ENCODE peak calls at places on chromosomes 12 and 14, in seven cellular contexts. P is tibial nerve; N is lung; K is psoas muscle; O is CD8-positive, alpha-beta T cell; E is uterus; C is heart left ventricle. A is an unnamed sample.

GRCh38 chr12:29516431-29516875 is 19.0 kb upstream of the OVCH1 start:
- DNase-seq in P (no peak), N (no peak), K (no peak), O (no peak), E (no peak), C (no peak), A (no peak)

GRCh38 chr12:105352940-105353635 is 22.6 kb downstream of the C12orf75 start:
- DNase-seq in P (no peak), N (no peak), K (no peak), O (no peak), E (no peak), C (no peak), A (peak; percentile 45)

GRCh38 chr14:67137744-67138371 is 51.4 kb upstream of the GARIN2 start:
- DNase-seq in P (no peak), N (no peak), K (no peak), O (no peak), E (no peak), C (no peak), A (no peak)

GRCh38 chr14:61476737-61477410 is 155.5 kb downstream of the PRKCH start:
- DNase-seq in P (peak; percentile 82), N (peak; percentile 56), K (no peak), O (peak; percentile 54), E (peak; percentile 65), C (no peak), A (peak; percentile 75)

GRCh38 chr12:70664463-70664862 is 27.2 kb upstream of the PTPRB start:
- DNase-seq in P (no peak), N (no peak), K (no peak), O (no peak), E (no peak), C (no peak), A (no peak)

GRCh38 chr14:87233266-87233665 is 759.7 kb downstream of the GALC start:
- DNase-seq in P (no peak), N (no peak), K (no peak), O (no peak), E (no peak), C (no peak), A (no peak)

GRCh38 chr12:71128191-71128590 is 29.6 kb downstream of the TSPAN8 start:
- DNase-seq in P (peak; percentile 10), N (peak; percentile 65), K (no peak), O (no peak), E (no peak), C (no peak), A (no peak)

GRCh38 chr14:70642313-70643235 is 858 bp downstream of the TTC9 start:
- DNase-seq in P (no peak), N (no peak), K (no peak), O (peak; percentile 39), E (no peak), C (no peak), A (no peak)

GRCh38 chr14:91508105-91508504 is 2.0 kb downstream of the PPP4R3A start:
- DNase-seq in P (no peak), N (no peak), K (no peak), O (no peak), E (no peak), C (no peak), A (no peak)

GRCh38 chr14:101226603-101227425 is 323.3 kb upstream of the RTL1 start:
- DNase-seq in P (no peak), N (no peak), K (peak; percentile 19), O (no peak), E (no peak), C (no peak), A (peak; percentile 40)

GRCh38 chr12:128551266-128552025 is 272.3 kb downstream of the SLC15A4 start:
- DNase-seq in P (no peak), N (no peak), K (no peak), O (no peak), E (no peak), C (no peak), A (peak; percentile 56)

GRCh38 chr14:69392481-69392880 is 5.6 kb downstream of the ERH start:
- DNase-seq in P (no peak), N (no peak), K (no peak), O (no peak), E (no peak), C (no peak), A (no peak)

GRCh38 chr14:65356327-65356836 is 56.1 kb upstream of the FUT8 start:
- DNase-seq in P (no peak), N (no peak), K (no peak), O (no peak), E (no peak), C (no peak), A (no peak)

GRCh38 chr14:54348001-54348611 is 48.7 kb upstream of the CDKN3 start:
- DNase-seq in P (peak; percentile 52), N (no peak), K (no peak), O (no peak), E (no peak), C (no peak), A (peak; percentile 42)

GRCh38 chr14:90496379-90496778 is 99.5 kb downstream of the CALM1 start:
- DNase-seq in P (no peak), N (no peak), K (peak; percentile 12), O (no peak), E (no peak), C (no peak), A (no peak)

GRCh38 chr14:96586056-96586455 is 83.9 kb downstream of the PAPOLA start:
- DNase-seq in P (no peak), N (no peak), K (no peak), O (no peak), E (no peak), C (no peak), A (no peak)

GRCh38 chr12:623865-624372 is 39.3 kb downstream of the NINJ2 start:
- DNase-seq in P (no peak), N (no peak), K (no peak), O (no peak), E (no peak), C (no peak), A (no peak)

GRCh38 chr12:46209165-46209564 is 59.7 kb downstream of the SLC38A1 start:
- DNase-seq in P (no peak), N (no peak), K (no peak), O (no peak), E (no peak), C (no peak), A (no peak)

GRCh38 chr12:130799051-130799450 is 40.0 kb downstream of the STX2 start:
- DNase-seq in P (no peak), N (no peak), K (no peak), O (no peak), E (no peak), C (no peak), A (no peak)

GRCh38 chr14:75884198-75884611 is 97.6 kb downstream of the TGFB3 start:
- DNase-seq in P (no peak), N (no peak), K (no peak), O (no peak), E (no peak), C (no peak), A (no peak)

GRCh38 chr12:69070319-69071090 is 137.5 kb upstream of the CPM start:
- DNase-seq in P (peak; percentile 72), N (peak; percentile 68), K (no peak), O (peak; percentile 47), E (peak; percentile 29), C (peak; percentile 46), A (peak; percentile 80)

GRCh38 chr12:22083167-22083566 is 37.1 kb downstream of the CMAS start:
- DNase-seq in P (peak; percentile 52), N (no peak), K (no peak), O (peak; percentile 13), E (no peak), C (no peak), A (no peak)

GRCh38 chr14:89907655-89908054 is 46.9 kb downstream of the EFCAB11 start:
- DNase-seq in P (no peak), N (no peak), K (no peak), O (no peak), E (no peak), C (no peak), A (no peak)

GRCh38 chr12:57736743-57737466 is 1.6 kb downstream of the AGAP2 start:
- DNase-seq in P (no peak), N (no peak), K (no peak), O (no peak), E (no peak), C (peak; percentile 18), A (no peak)

GRCh38 chr14:105324080-105324778 is 9.7 kb downstream of the PACS2 start:
- DNase-seq in P (no peak), N (no peak), K (peak; percentile 85), O (no peak), E (no peak), C (peak; percentile 75), A (no peak)

DNA sequence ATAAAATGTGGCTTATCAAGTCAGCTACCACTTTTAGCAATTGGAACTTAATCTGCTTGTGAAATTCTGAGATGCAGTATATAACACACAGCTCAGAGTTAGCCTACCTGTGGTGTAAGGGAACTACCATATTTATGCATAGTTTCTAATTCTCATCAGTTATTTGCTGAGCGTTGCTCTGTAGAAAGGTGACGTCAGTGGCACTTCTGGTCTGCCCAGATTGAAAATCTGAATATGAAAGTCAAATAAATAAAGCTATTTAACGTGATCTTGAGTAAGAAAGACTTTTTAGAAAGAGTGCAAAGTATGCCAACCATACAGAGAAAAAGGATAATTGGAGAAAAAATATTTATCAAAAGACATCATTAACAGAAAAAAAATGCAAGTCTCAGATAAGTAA is 938.9 kb upstream of the NOVA1 start:
- DNase-seq in P (no peak), N (no peak), K (no peak), O (no peak), E (no peak), C (no peak), A (no peak)
- H3K9me3 ChIP-seq in P (no peaks in the 10 kb centered on the region), N (no peaks in the 10 kb centered on the region), K (no peaks in the 10 kb centered on the region), O (no peaks in the 10 kb centered on the region), E (no peaks in the 10 kb centered on the region), C (no peaks in the 10 kb centered on the region), A (no peaks in the 10 kb centered on the region)

GRCh38 chr14:93981316-93981715 is 4.9 kb upstream of the ASB2 start:
- DNase-seq in P (no peak), N (no peak), K (peak; percentile 60), O (no peak), E (no peak), C (no peak), A (no peak)
- H3K4me3 ChIP-seq in P (no peak overlapping the region), N (no peak overlapping the region), K (peak overlapping the region; percentile 47), O (no peak overlapping the region), E (no peak overlapping the region), C (no peak overlapping the region), A (no peak overlapping the region)

DNA sequence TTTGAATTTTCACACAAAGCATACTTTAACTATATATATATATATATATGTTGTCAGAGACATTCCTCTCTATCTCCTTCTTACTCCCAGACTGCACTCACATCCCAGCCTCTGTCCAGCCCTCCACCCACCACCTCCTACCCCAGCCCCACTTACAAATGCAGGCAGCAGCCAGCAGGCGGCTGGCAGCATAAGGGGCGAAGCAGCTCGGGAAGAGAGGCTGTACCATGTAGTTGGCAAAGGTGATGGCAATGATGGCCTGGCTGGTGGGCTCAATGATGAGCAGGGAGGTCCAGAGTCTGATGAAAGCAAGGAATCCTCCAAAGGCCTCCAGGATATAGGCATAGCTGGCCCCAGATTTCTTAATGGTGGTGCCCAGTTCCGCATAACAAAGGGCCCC is 2.5 kb downstream of the SLC7A7 start:
- DNase-seq in P (no peak), N (no peak), K (no peak), O (no peak), E (no peak), C (no peak), A (no peak)
- TF ChIP-seq CTCF in P (no peak), N (no peak), K (no peak), O (no peak), E (no peak), C (no peak), A (no peak)

DNA sequence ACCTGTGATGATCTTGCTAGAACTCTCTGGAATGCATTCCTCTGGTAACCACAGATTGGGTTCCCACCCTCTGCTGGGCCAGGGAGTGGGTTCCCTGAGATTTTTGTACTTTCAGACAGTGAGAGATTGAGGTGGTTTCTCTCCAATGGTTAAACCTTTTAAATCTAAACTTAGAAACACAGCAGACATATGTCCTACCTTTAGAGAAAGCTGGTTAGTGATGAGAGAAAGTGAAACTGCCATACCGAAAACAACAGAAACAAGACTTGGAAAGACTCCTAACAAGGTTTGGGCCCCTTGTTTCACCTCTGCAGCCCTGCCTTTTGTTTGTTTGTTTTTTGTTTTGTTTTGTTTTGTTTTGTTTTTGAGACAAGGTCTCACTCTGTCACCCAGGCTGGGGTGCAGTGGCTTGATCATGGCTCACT is 9.7 kb upstream of the SGPP1 start:
- DNase-seq in P (no peak), N (no peak), K (no peak), O (no peak), E (no peak), C (no peak), A (no peak)
- H3K9me3 ChIP-seq in P (no peaks in the 10 kb centered on the region), N (no peaks in the 10 kb centered on the region), K (no peaks in the 10 kb centered on the region), O (no peaks in the 10 kb centered on the region), E (no peaks in the 10 kb centered on the region), C (no peaks in the 10 kb centered on the region), A (no peaks in the 10 kb centered on the region)

A was measured in body of pancreas.